ENCODE peak calls at places on chromosomes 3 and 15, in nine cellular contexts. X is fibroblast of lung; C is CD4-positive, alpha-beta T cell; W is transverse colon; L is psoas muscle; I is Karpas-422; D is sigmoid colon; O is mammary epithelial cell; A is CD4-positive, alpha-beta memory T cell. U is an unnamed sample. For H3K9me3, the result is how much of the 10 kb centered on the place peaks cover.

GRCh38 chr3:194750409-194750808 is 64.7 kb downstream of the FAM43A start:
- DNase-seq in X (no peak), C (no peak), W (no peak), L (no peak), I (no peak), D (no peak), O (no peak), A (no peak), U (no peak)

GRCh38 chr3:109927161-109927560 is 589.8 kb upstream of the DPPA4 start:
- DNase-seq in X (peak), C (no peak), W (no peak), L (no peak), I (no peak), D (no peak), O (peak), A (no peak), U (no peak)

GRCh38 chr3:39013921-39014509 is 37.7 kb downstream of the SCN11A start:
- DNase-seq in X (no peak), C (no peak), W (no peak), L (no peak), I (no peak), D (no peak), O (peak), A (no peak), U (no peak)

GRCh38 chr3:196144383-196145105 is 62.7 kb upstream of the TFRC start:
- DNase-seq in X (peak), C (no peak), W (no peak), L (no peak), I (no peak), D (no peak), O (peak), A (no peak), U (no peak)

GRCh38 chr3:71930056-71930991 is 145.4 kb upstream of the PROK2 start:
- DNase-seq in X (peak), C (no peak), W (no peak), L (no peak), I (peak), D (no peak), O (peak), A (no peak), U (no peak)

GRCh38 chr3:13280122-13280790 is 139.9 kb downstream of the NUP210 start:
- DNase-seq in X (no peak), C (no peak), W (no peak), L (no peak), I (no peak), D (peak), O (no peak), A (no peak), U (peak)

GRCh38 chr3:71680588-71680987 is 44.6 kb downstream of the EIF4E3 start:
- DNase-seq in X (peak), C (no peak), W (no peak), L (no peak), I (no peak), D (no peak), O (peak), A (no peak), U (no peak)

GRCh38 chr3:4523710-4524422 is 30.7 kb downstream of the ITPR1 start:
- DNase-seq in X (no peak), C (no peak), W (no peak), L (no peak), I (no peak), D (no peak), O (no peak), A (no peak), U (no peak)

GRCh38 chr3:148238421-148238821 is 459.3 kb upstream of the AGTR1 start:
- DNase-seq in X (no peak), C (no peak), W (no peak), L (no peak), I (no peak), D (no peak), O (no peak), A (no peak), U (no peak)

GRCh38 chr3:146865175-146865755 is 260.1 kb upstream of the PLSCR5 start:
- DNase-seq in X (no peak), C (no peak), W (no peak), L (no peak), I (no peak), D (no peak), O (no peak), A (no peak), U (no peak)

GRCh38 chr3:113532698-113533533 is 561 bp downstream of the SIDT1 start:
- DNase-seq in X (no peak), C (peak), W (peak), L (peak), I (peak), D (no peak), O (no peak), A (no peak), U (no peak)

GRCh38 chr3:136913168-136913567 is 44.6 kb upstream of the IL20RB start:
- DNase-seq in X (no peak), C (no peak), W (no peak), L (no peak), I (no peak), D (no peak), O (no peak), A (no peak), U (no peak)

GRCh38 chr15:55791576-55792400 is 48.8 kb upstream of the PRTG start:
- DNase-seq in X (peak), C (no peak), W (no peak), L (no peak), I (no peak), D (no peak), O (peak), A (no peak), U (peak)

GRCh38 chr15:78437107-78437761 is 782 bp upstream of the IREB2 start:
- DNase-seq in X (no peak), C (no peak), W (no peak), L (no peak), I (no peak), D (no peak), O (no peak), A (no peak), U (no peak)

GRCh38 chr3:72244396-72244795 is 459.4 kb upstream of the PROK2 start:
- DNase-seq in X (no peak), C (no peak), W (no peak), L (no peak), I (no peak), D (no peak), O (no peak), A (no peak), U (no peak)

GRCh38 chr3:118760611-118761606 is 273.7 kb downstream of the IGSF11 start:
- DNase-seq in X (peak), C (no peak), W (no peak), L (no peak), I (peak), D (no peak), O (no peak), A (no peak), U (no peak)

GRCh38 chr15:70488002-70488605 is 275.3 kb downstream of the UACA start:
- DNase-seq in X (peak), C (peak), W (peak), L (peak), I (peak), D (peak), O (peak), A (peak), U (peak)

DNA sequence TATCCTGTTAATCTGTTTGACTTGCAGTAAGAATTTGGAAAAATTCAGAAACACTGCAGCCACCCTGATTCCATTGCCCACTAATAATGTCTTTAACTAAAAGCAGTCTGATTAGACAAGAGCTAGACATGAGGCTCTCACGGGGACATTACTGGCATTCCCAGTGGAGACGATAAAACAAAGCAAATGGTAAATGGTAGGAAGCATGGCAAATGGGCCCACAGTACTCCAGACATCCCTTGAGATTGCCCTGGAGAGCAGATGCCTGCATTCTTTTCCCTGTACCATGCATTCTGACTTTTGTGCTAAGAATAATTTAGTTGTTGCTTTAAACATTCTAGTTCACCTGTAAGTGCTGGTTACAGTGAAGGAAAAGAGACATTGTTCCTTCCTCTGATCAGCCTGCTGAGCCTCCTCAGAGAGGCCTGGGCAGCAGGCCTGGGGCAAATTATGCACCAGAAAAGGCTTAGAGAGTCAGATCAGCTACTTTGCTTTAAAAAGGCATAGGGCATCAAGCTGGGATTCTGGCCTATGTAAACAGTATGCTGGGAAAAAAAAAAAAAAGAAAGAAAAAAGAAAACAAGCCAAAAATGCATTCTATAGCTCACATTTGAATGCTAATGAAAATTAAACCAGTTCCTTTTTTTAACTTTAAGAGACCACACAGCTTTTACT is 204.6 kb downstream of the GABRG3 start:
- DNase-seq in X (no peak), C (no peak), W (no peak), L (no peak), I (no peak), D (no peak), O (no peak), A (no peak), U (no peak)
- H3K9me3 ChIP-seq in X (under half), C (under half), W (under half), L (under half), I (under half), D (under half), O (half or more), A (under half), U (under half)

GRCh38 chr3:132805071-132805470 is 82.9 kb upstream of the NPHP3 start:
- DNase-seq in X (no peak), C (no peak), W (no peak), L (no peak), I (no peak), D (no peak), O (no peak), A (no peak), U (no peak)
- H3K9me3 ChIP-seq in X (under half), C (under half), W (under half), L (under half), I (under half), D (under half), O (under half), A (under half), U (under half)

GRCh38 chr3:33699275-33699674 is 18.8 kb downstream of the CLASP2 start:
- DNase-seq in X (no peak), C (no peak), W (no peak), L (no peak), I (no peak), D (no peak), O (no peak), A (no peak), U (no peak)
- H3K9me3 ChIP-seq in X (under half), C (under half), W (under half), L (under half), I (under half), D (under half), O (under half), A (under half), U (under half)

DNA sequence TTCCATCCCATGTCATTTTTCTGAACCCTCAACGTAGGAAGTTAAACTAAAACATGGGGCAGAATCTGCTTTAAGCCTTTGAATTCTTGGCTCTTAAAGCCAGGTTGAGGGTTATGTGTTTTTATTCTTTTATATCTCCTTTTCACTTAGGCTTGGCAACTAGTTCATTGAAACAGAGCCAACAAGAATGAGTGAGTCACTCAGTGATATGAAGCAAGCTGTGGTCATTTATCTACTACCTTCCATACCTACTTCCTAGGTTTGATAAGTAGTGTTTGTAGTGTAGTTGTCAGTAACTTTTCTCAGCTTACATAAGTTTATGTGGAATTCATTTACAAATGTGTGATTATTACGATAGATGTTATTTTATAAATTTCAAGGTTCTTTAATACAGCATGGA is 67.4 kb downstream of the SNRPN start:
- DNase-seq in X (peak), C (no peak), W (no peak), L (no peak), I (no peak), D (no peak), O (peak), A (no peak), U (no peak)
- H3K9me3 ChIP-seq in X (under half), C (half or more), W (under half), L (under half), I (under half), D (under half), O (under half), A (under half), U (half or more)

GRCh38 chr3:125351814-125352456 is 23.2 kb downstream of the ZNF148 start:
- DNase-seq in X (peak), C (no peak), W (no peak), L (no peak), I (no peak), D (no peak), O (peak), A (no peak), U (no peak)
- H3K9me3 ChIP-seq in X (under half), C (under half), W (under half), L (under half), I (under half), D (under half), O (under half), A (under half), U (under half)

DNA sequence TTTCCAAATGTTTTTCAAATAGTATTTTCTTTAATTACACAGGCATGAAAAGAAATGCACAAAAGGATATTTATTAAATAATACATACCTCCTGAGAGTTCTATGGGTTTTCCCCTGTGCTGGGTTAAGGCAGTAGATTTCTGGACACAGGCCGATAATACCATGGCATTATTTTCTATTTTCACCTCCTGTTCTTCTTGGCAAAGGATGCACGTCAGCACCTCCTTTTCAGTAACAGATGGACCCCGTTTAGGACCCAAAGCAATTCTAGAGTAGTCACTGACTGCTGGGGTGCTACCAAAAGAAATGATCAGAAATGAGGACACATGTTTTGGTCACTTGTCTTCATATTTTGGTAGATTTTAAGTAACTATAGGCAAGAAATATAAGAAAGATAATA is 86.4 kb upstream of the TTBK2 start:
- DNase-seq in X (no peak), C (no peak), W (no peak), L (no peak), I (no peak), D (no peak), O (no peak), A (no peak), U (no peak)
- H3K9me3 ChIP-seq in X (under half), C (under half), W (under half), L (under half), I (under half), D (under half), O (under half), A (under half), U (under half)

DNA sequence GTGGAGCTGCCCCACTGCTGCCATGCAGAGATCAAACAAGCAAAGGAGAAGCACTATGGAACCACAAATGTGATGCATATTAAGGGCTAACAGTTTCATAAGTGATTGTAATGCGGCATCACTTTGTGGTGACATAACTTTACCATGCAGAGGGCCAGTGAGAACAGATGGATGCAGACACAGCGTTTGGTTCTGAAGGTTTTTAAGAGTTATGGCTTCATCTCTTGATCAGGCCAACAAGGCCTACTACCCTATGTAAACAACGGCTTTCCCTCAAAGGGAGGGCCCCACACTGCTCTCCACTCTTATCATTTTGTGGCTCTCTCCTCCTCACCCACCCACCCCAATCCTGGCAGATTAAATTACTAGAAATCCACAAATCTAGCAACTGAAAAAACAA is 13.4 kb downstream of the NR2E3 start:
- DNase-seq in X (no peak), C (no peak), W (no peak), L (no peak), I (no peak), D (no peak), O (no peak), A (no peak), U (no peak)
- H3K9me3 ChIP-seq in X (under half), C (under half), W (under half), L (under half), I (under half), D (under half), O (under half), A (under half), U (under half)

GRCh38 chr15:24835301-24835700 is 119.5 kb upstream of the SNRPN start:
- DNase-seq in X (no peak), C (no peak), W (no peak), L (no peak), I (no peak), D (no peak), O (no peak), A (no peak), U (no peak)

DNA sequence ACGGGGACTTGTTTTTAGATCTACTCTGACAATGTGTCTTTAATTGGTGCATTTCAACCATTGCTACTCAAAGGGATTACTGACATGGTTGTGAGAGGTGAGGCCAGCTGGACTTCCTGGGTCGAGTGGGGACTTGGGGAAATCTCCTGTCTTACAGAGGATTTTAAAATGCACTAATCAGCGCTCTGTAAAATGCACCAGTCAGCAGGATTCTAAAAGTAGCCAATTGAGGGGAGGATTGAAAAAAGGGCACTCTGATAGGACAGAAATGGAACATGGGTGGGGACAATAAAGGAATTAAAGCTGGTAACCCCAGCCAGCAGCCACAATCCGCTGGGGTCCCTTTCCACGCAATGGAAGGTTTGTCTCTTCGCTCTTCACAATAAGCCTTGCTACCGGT is 122.5 kb upstream of the SNRPN start:
- DNase-seq in X (no peak), C (no peak), W (no peak), L (no peak), I (no peak), D (no peak), O (no peak), A (no peak), U (no peak)
- H3K9me3 ChIP-seq in X (under half), C (under half), W (under half), L (under half), I (under half), D (under half), O (under half), A (under half), U (under half)